ENCODE peak calls at places on chromosome 2, in four cellular contexts. One of them, this sample, is unnamed.

GRCh38 chr2:104289646-104290565 is 564.0 kb upstream of the POU3F3 start:
- DNase-seq in NCI-H69: no peak
- DNase-seq in neuronal stem cell: no peak
- DNase-seq in T follicular helper cell: no peak
- DNase-seq in this sample: no peak

GRCh38 chr2:29130295-29130694 is 15.1 kb downstream of the CLIP4 start:
- DNase-seq in NCI-H69: peak
- DNase-seq in neuronal stem cell: no peak
- DNase-seq in T follicular helper cell: no peak
- DNase-seq in this sample: no peak

GRCh38 chr2:10951558-10952414 is 40.1 kb downstream of the KCNF1 start:
- DNase-seq in NCI-H69: no peak
- DNase-seq in neuronal stem cell: no peak
- DNase-seq in T follicular helper cell: no peak
- DNase-seq in this sample: no peak

GRCh38 chr2:221850076-221850475 is 278.0 kb upstream of the EPHA4 start:
- DNase-seq in NCI-H69: peak
- DNase-seq in neuronal stem cell: no peak
- DNase-seq in T follicular helper cell: no peak
- DNase-seq in this sample: no peak

GRCh38 chr2:144102386-144102785 is 417.5 kb downstream of the ZEB2 start:
- DNase-seq in NCI-H69: no peak
- DNase-seq in neuronal stem cell: no peak
- DNase-seq in T follicular helper cell: no peak
- DNase-seq in this sample: no peak

GRCh38 chr2:6290626-6291025 is 575.1 kb downstream of the CMPK2 start:
- DNase-seq in NCI-H69: peak
- DNase-seq in neuronal stem cell: no peak
- DNase-seq in T follicular helper cell: no peak
- DNase-seq in this sample: no peak

GRCh38 chr2:56656826-56657225 is 473.0 kb downstream of the CCDC85A start:
- DNase-seq in NCI-H69: no peak
- DNase-seq in neuronal stem cell: no peak
- DNase-seq in T follicular helper cell: no peak
- DNase-seq in this sample: no peak

GRCh38 chr2:172484706-172485105 is 57.3 kb downstream of the ITGA6 start:
- DNase-seq in NCI-H69: no peak
- DNase-seq in neuronal stem cell: no peak
- DNase-seq in T follicular helper cell: no peak
- DNase-seq in this sample: no peak

GRCh38 chr2:241036964-241037421 is 38.6 kb downstream of the SNED1 start:
- DNase-seq in NCI-H69: no peak
- DNase-seq in neuronal stem cell: no peak
- DNase-seq in T follicular helper cell: no peak
- DNase-seq in this sample: no peak

GRCh38 chr2:122433123-122433754 is 677.8 kb downstream of the TSN start:
- DNase-seq in NCI-H69: no peak
- DNase-seq in neuronal stem cell: no peak
- DNase-seq in T follicular helper cell: no peak
- DNase-seq in this sample: no peak

GRCh38 chr2:55460562-55460961 is 40.9 kb upstream of the CCDC88A start:
- DNase-seq in NCI-H69: no peak
- DNase-seq in neuronal stem cell: no peak
- DNase-seq in T follicular helper cell: no peak
- DNase-seq in this sample: no peak

GRCh38 chr2:167005096-167005495 is 116.8 kb downstream of the XIRP2 start:
- DNase-seq in NCI-H69: no peak
- DNase-seq in neuronal stem cell: no peak
- DNase-seq in T follicular helper cell: no peak
- DNase-seq in this sample: no peak

GRCh38 chr2:219331560-219332213 is 857 bp downstream of the RESP18 start:
- DNase-seq in NCI-H69: no peak
- DNase-seq in neuronal stem cell: peak
- DNase-seq in T follicular helper cell: no peak
- DNase-seq in this sample: no peak

GRCh38 chr2:27762951-27763906 is 8.3 kb upstream of the MRPL33 start:
- DNase-seq in NCI-H69: no peak
- DNase-seq in neuronal stem cell: no peak
- DNase-seq in T follicular helper cell: no peak
- DNase-seq in this sample: no peak

GRCh38 chr2:192286093-192286701 is 91.5 kb upstream of the TMEFF2 start:
- DNase-seq in NCI-H69: peak
- DNase-seq in neuronal stem cell: no peak
- DNase-seq in T follicular helper cell: no peak
- DNase-seq in this sample: no peak

GRCh38 chr2:74181739-74182138 is 3.1 kb upstream of the MOB1A start:
- DNase-seq in NCI-H69: peak
- DNase-seq in neuronal stem cell: no peak
- DNase-seq in T follicular helper cell: no peak
- DNase-seq in this sample: no peak

GRCh38 chr2:232292395-232293154 is 86.0 kb upstream of the ALPP start:
- DNase-seq in NCI-H69: peak
- DNase-seq in neuronal stem cell: peak
- DNase-seq in T follicular helper cell: peak
- DNase-seq in this sample: no peak

GRCh38 chr2:2564300-2565085 is 233.4 kb upstream of the MYT1L start:
- DNase-seq in NCI-H69: peak
- DNase-seq in neuronal stem cell: no peak
- DNase-seq in T follicular helper cell: no peak
- DNase-seq in this sample: no peak

GRCh38 chr2:70981421-70981820 is 3.0 kb downstream of the ANKRD53 start:
- DNase-seq in NCI-H69: no peak
- DNase-seq in neuronal stem cell: no peak
- DNase-seq in T follicular helper cell: no peak
- DNase-seq in this sample: no peak

GRCh38 chr2:195489101-195489500 is 167.9 kb upstream of the SLC39A10 start:
- DNase-seq in NCI-H69: no peak
- DNase-seq in neuronal stem cell: no peak
- DNase-seq in T follicular helper cell: no peak
- DNase-seq in this sample: no peak

GRCh38 chr2:43300781-43301586 is 74.6 kb upstream of the ZFP36L2 start:
- DNase-seq in NCI-H69: peak
- DNase-seq in neuronal stem cell: no peak
- DNase-seq in T follicular helper cell: no peak
- DNase-seq in this sample: no peak

GRCh38 chr2:3618367-3618766 is 23.5 kb downstream of the COLEC11 start:
- DNase-seq in NCI-H69: no peak
- DNase-seq in neuronal stem cell: no peak
- DNase-seq in T follicular helper cell: no peak
- DNase-seq in this sample: no peak

GRCh38 chr2:105398522-105399206 is at the start of gene FHL2:
- DNase-seq in NCI-H69: peak
- DNase-seq in neuronal stem cell: peak
- DNase-seq in T follicular helper cell: peak
- DNase-seq in this sample: peak

GRCh38 chr2:237141556-237141955 is 55.9 kb downstream of the COPS8 start:
- DNase-seq in NCI-H69: no peak
- DNase-seq in neuronal stem cell: no peak
- DNase-seq in T follicular helper cell: no peak
- DNase-seq in this sample: no peak

This sample was measured in T-helper 1 cell.